ENCODE peak calls at places on chromosomes 16 and 17, in nine cellular contexts. V, T, G, Y, J, Z, F, D and M are unnamed samples.

GRCh38 chr16:9969580-9969979 is 212.6 kb downstream of the GRIN2A start:
- DNase-seq in F (no peak), J (no peak), G (no peak), V (no peak), T (no peak), Y (no peak), D (no peak), Z (peak), M (no peak)

GRCh38 chr17:33202011-33202410 is 91.1 kb downstream of the ASIC2 start:
- DNase-seq in V (no peak), Z (no peak), T (no peak), F (no peak), D (no peak), J (no peak), G (no peak), Y (no peak), M (no peak)

GRCh38 chr16:51755039-51755501 is 604.0 kb upstream of the SALL1 start:
- DNase-seq in V (no peak), D (no peak), J (no peak), Z (no peak), F (no peak), Y (peak), G (no peak), T (no peak), M (no peak)

GRCh38 chr17:44911133-44912001 is 3.9 kb downstream of the GFAP start:
- DNase-seq in Y (peak), J (peak), G (no peak), T (peak), V (peak), Z (peak), D (peak), F (peak), M (peak)

GRCh38 chr16:87135631-87136030 is 181.6 kb downstream of the C16orf95 start:
- DNase-seq in G (no peak), J (no peak), F (no peak), V (no peak), Y (no peak), T (no peak), Z (no peak), D (no peak), M (no peak)

GRCh38 chr17:5219536-5219935 is 15.1 kb downstream of the SCIMP start:
- DNase-seq in Y (no peak), V (no peak), Z (peak), F (no peak), J (no peak), T (no peak), G (no peak), D (no peak), M (no peak)

GRCh38 chr16:4685776-4686496 is 7.4 kb upstream of the NUDT16L1 start:
- DNase-seq in F (no peak), G (no peak), Z (no peak), V (no peak), T (no peak), J (no peak), Y (no peak), D (no peak), M (no peak)

GRCh38 chr16:69406780-69407331 is 17.6 kb upstream of the CYB5B start:
- DNase-seq in F (no peak), D (no peak), Y (no peak), Z (peak), V (no peak), T (no peak), J (no peak), G (no peak), M (no peak)

GRCh38 chr16:8675183-8676159 is 1.1 kb downstream of the ABAT start:
- DNase-seq in T (peak), F (no peak), J (peak), Z (no peak), V (no peak), Y (no peak), D (peak), G (no peak), M (no peak)

GRCh38 chr17:78806451-78806850 is 24.4 kb upstream of the CYTH1 start:
- DNase-seq in V (no peak), J (peak), D (no peak), F (no peak), Y (no peak), G (no peak), Z (no peak), T (no peak), M (no peak)